ENCODE peak calls at places on chromosomes 2 and 18, in five cellular contexts. P, Z, V, X and E are unnamed samples.

GRCh38 chr2:232672581-232672980 is 24.6 kb upstream of the GIGYF2 start:
- DNase-seq in P (no peak), Z (no peak), V (no peak), X (no peak), E (no peak)

GRCh38 chr2:102505290-102505689 is 32.3 kb downstream of the SLC9A4 start:
- DNase-seq in V (no peak), P (peak), X (no peak), Z (no peak), E (no peak)

GRCh38 chr2:207465894-207466293 is 63.9 kb upstream of the CREB1 start:
- DNase-seq in Z (no peak), V (no peak), X (no peak), P (no peak), E (no peak)

GRCh38 chr2:46145017-46145416 is 152.2 kb upstream of the EPAS1 start:
- DNase-seq in X (no peak), P (no peak), Z (no peak), V (no peak), E (no peak)

GRCh38 chr2:168323456-168324058 is 76.2 kb upstream of the STK39 start:
- DNase-seq in P (no peak), V (no peak), X (no peak), Z (no peak), E (no peak)

GRCh38 chr18:63887424-63887823 is at the start of gene SERPINB2:
- DNase-seq in Z (no peak), X (no peak), V (no peak), P (no peak), E (no peak)

GRCh38 chr2:109272461-109272860 is 143.5 kb downstream of the SH3RF3 start:
- DNase-seq in X (no peak), P (no peak), V (no peak), Z (no peak), E (no peak)

GRCh38 chr2:42132066-42132965 is 36.8 kb upstream of the EML4 start:
- DNase-seq in Z (no peak), X (no peak), P (no peak), V (no peak), E (no peak)

GRCh38 chr18:77100751-77101355 is 31.7 kb downstream of the MBP start:
- DNase-seq in P (no peak), Z (no peak), V (no peak), X (peak), E (no peak)

GRCh38 chr2:18299423-18300212 is 260.8 kb downstream of the RDH14 start:
- DNase-seq in P (no peak), V (no peak), Z (no peak), X (no peak), E (peak)

GRCh38 chr2:36653967-36654694 is 42.4 kb upstream of the VIT start:
- DNase-seq in X (no peak), Z (no peak), V (no peak), P (no peak), E (no peak)

GRCh38 chr18:44771957-44772917 is 91.5 kb downstream of the SETBP1 start:
- DNase-seq in Z (no peak), P (no peak), V (no peak), X (no peak), E (no peak)

GRCh38 chr2:218368621-218369153 is 12.0 kb downstream of the CATIP start:
- DNase-seq in Z (no peak), P (peak), X (no peak), V (no peak), E (peak)

GRCh38 chr18:13437801-13438506 is 219.4 kb downstream of the LDLRAD4 start:
- DNase-seq in P (no peak), Z (peak), X (peak), V (no peak), E (no peak)

GRCh38 chr2:1628893-1629292 is 115.4 kb downstream of the PXDN start:
- DNase-seq in Z (no peak), X (no peak), V (no peak), P (no peak), E (no peak)

GRCh38 chr2:57882895-57883515 is 163.6 kb upstream of the VRK2 start:
- DNase-seq in P (peak), X (no peak), Z (no peak), V (no peak), E (peak)

GRCh38 chr2:64645014-64645418 is 8.7 kb downstream of the SERTAD2 start:
- DNase-seq in P (no peak), X (no peak), V (peak), Z (no peak), E (peak)

GRCh38 chr2:188303363-188304031 is 11.8 kb downstream of the GULP1 start:
- DNase-seq in P (no peak), X (no peak), V (no peak), Z (no peak), E (no peak)

GRCh38 chr2:11488809-11489208 is 22.8 kb upstream of the E2F6 start:
- DNase-seq in V (no peak), X (no peak), P (no peak), Z (no peak), E (no peak)

GRCh38 chr2:156765450-156765849 is 329.3 kb downstream of the GPD2 start:
- DNase-seq in V (no peak), X (no peak), P (no peak), Z (no peak), E (no peak)

GRCh38 chr2:69217333-69218080 is 169.5 kb downstream of the GFPT1 start:
- DNase-seq in Z (no peak), P (no peak), X (no peak), V (no peak), E (peak)

GRCh38 chr2:241183221-241183620 is 5.3 kb upstream of the ANO7 start:
- DNase-seq in Z (no peak), V (no peak), X (no peak), P (no peak), E (no peak)

GRCh38 chr2:20584637-20585321 is 66.1 kb downstream of the HS1BP3 start:
- DNase-seq in X (no peak), P (no peak), Z (no peak), V (peak), E (no peak)